ENCODE peak calls at places on chromosomes 2 and 18, in four cellular contexts. One of them, this sample, is unnamed.

GRCh38 chr2:204984421-204984925 is 439.2 kb downstream of the PARD3B start:
- DNase-seq in GM23338: peak
- DNase-seq in breast epithelium: no peak
- DNase-seq in ascending aorta: no peak
- DNase-seq in this sample: no peak

GRCh38 chr18:58657081-58657480 is 14.2 kb upstream of the MALT1 start:
- DNase-seq in ascending aorta: no peak
- DNase-seq in breast epithelium: no peak
- DNase-seq in GM23338: no peak
- DNase-seq in this sample: no peak

GRCh38 chr2:189874571-189875320 is 90.5 kb downstream of the PMS1 start:
- DNase-seq in GM23338: no peak
- DNase-seq in ascending aorta: no peak
- DNase-seq in breast epithelium: no peak
- DNase-seq in this sample: no peak

GRCh38 chr2:163613155-163613554 is 122.7 kb downstream of the FIGN start:
- DNase-seq in breast epithelium: no peak
- DNase-seq in ascending aorta: no peak
- DNase-seq in GM23338: no peak
- DNase-seq in this sample: no peak

GRCh38 chr18:77133051-77133919 is 702 bp upstream of the MBP start:
- DNase-seq in breast epithelium: no peak
- DNase-seq in ascending aorta: no peak
- DNase-seq in GM23338: peak
- DNase-seq in this sample: no peak

GRCh38 chr2:167581961-167582574 is 665.3 kb downstream of the STK39 start:
- DNase-seq in breast epithelium: no peak
- DNase-seq in ascending aorta: no peak
- DNase-seq in GM23338: no peak
- DNase-seq in this sample: no peak

GRCh38 chr2:161178756-161179155 is 18.5 kb downstream of the TANK start:
- DNase-seq in GM23338: peak
- DNase-seq in ascending aorta: no peak
- DNase-seq in breast epithelium: no peak
- DNase-seq in this sample: no peak

GRCh38 chr2:109144271-109144670 is 15.3 kb downstream of the SH3RF3 start:
- DNase-seq in breast epithelium: no peak
- DNase-seq in GM23338: no peak
- DNase-seq in ascending aorta: no peak
- DNase-seq in this sample: no peak

GRCh38 chr2:191895743-191896142 is 48.9 kb upstream of the CAVIN2 start:
- DNase-seq in ascending aorta: no peak
- DNase-seq in breast epithelium: no peak
- DNase-seq in GM23338: no peak
- DNase-seq in this sample: no peak

GRCh38 chr2:119223521-119224390 is at the start of gene STEAP3:
- DNase-seq in GM23338: peak
- DNase-seq in breast epithelium: no peak
- DNase-seq in ascending aorta: peak
- DNase-seq in this sample: peak

GRCh38 chr2:69777778-69778089 is 35.8 kb downstream of the ANXA4 start:
- DNase-seq in breast epithelium: no peak
- DNase-seq in ascending aorta: no peak
- DNase-seq in GM23338: peak
- DNase-seq in this sample: no peak

GRCh38 chr18:2984703-2985261 is 28.2 kb downstream of the LPIN2 start:
- DNase-seq in breast epithelium: no peak
- DNase-seq in GM23338: no peak
- DNase-seq in ascending aorta: no peak
- DNase-seq in this sample: no peak

GRCh38 chr2:107132141-107132540 is 246.2 kb upstream of the ST6GAL2 start:
- DNase-seq in breast epithelium: no peak
- DNase-seq in GM23338: no peak
- DNase-seq in ascending aorta: no peak
- DNase-seq in this sample: no peak

GRCh38 chr2:110104025-110104771 is 11.4 kb downstream of the MALL start:
- DNase-seq in ascending aorta: no peak
- DNase-seq in breast epithelium: no peak
- DNase-seq in GM23338: no peak
- DNase-seq in this sample: no peak

GRCh38 chr18:26228562-26229260 is 2.5 kb downstream of the TAF4B start:
- DNase-seq in ascending aorta: no peak
- DNase-seq in breast epithelium: no peak
- DNase-seq in GM23338: no peak
- DNase-seq in this sample: no peak

GRCh38 chr2:213199871-213200270 is 48.5 kb upstream of the IKZF2 start:
- DNase-seq in ascending aorta: no peak
- DNase-seq in breast epithelium: no peak
- DNase-seq in GM23338: no peak
- DNase-seq in this sample: no peak

GRCh38 chr2:189347540-189347939 is 93.7 kb upstream of the WDR75 start:
- DNase-seq in breast epithelium: no peak
- DNase-seq in GM23338: peak
- DNase-seq in ascending aorta: peak
- DNase-seq in this sample: no peak

GRCh38 chr2:212892193-212892592 is 259.2 kb downstream of the IKZF2 start:
- DNase-seq in ascending aorta: no peak
- DNase-seq in GM23338: peak
- DNase-seq in breast epithelium: no peak
- DNase-seq in this sample: no peak

GRCh38 chr2:164609790-164610189 is 11.5 kb downstream of the GRB14 start:
- DNase-seq in ascending aorta: no peak
- DNase-seq in breast epithelium: no peak
- DNase-seq in GM23338: no peak
- DNase-seq in this sample: no peak

GRCh38 chr2:111663471-111663951 is 220.5 kb downstream of the ANAPC1 start:
- DNase-seq in breast epithelium: no peak
- DNase-seq in ascending aorta: peak
- DNase-seq in GM23338: no peak
- DNase-seq in this sample: no peak

GRCh38 chr2:145811467-145812162 is 1291.7 kb upstream of the ZEB2 start:
- DNase-seq in breast epithelium: no peak
- DNase-seq in GM23338: no peak
- DNase-seq in ascending aorta: no peak
- DNase-seq in this sample: no peak

GRCh38 chr2:240130393-240131195 is 5.5 kb downstream of the COPS9 start:
- DNase-seq in ascending aorta: peak
- DNase-seq in breast epithelium: no peak
- DNase-seq in GM23338: no peak
- DNase-seq in this sample: no peak

GRCh38 chr2:191321861-191322662 is 76.9 kb downstream of the MYO1B start:
- DNase-seq in ascending aorta: no peak
- DNase-seq in GM23338: peak
- DNase-seq in breast epithelium: no peak
- DNase-seq in this sample: no peak

GRCh38 chr18:43744960-43745740 is 467.9 kb upstream of the SYT4 start:
- DNase-seq in ascending aorta: no peak
- DNase-seq in breast epithelium: no peak
- DNase-seq in GM23338: peak
- DNase-seq in this sample: no peak

GRCh38 chr2:59604143-59604542 is 949.3 kb downstream of the BCL11A start:
- DNase-seq in GM23338: no peak
- DNase-seq in ascending aorta: no peak
- DNase-seq in breast epithelium: no peak
- DNase-seq in this sample: no peak

GRCh38 chr2:86584164-86584913 is 21.1 kb upstream of the CHMP3 start:
- DNase-seq in GM23338: no peak
- DNase-seq in breast epithelium: no peak
- DNase-seq in ascending aorta: no peak
- DNase-seq in this sample: no peak

GRCh38 chr2:178392215-178392614 is 58.8 kb downstream of the PRKRA start:
- DNase-seq in ascending aorta: no peak
- DNase-seq in GM23338: no peak
- DNase-seq in breast epithelium: no peak
- DNase-seq in this sample: no peak

GRCh38 chr18:32775628-32776027 is 2.8 kb upstream of the KLHL14 start:
- DNase-seq in breast epithelium: no peak
- DNase-seq in GM23338: no peak
- DNase-seq in ascending aorta: no peak
- DNase-seq in this sample: no peak

GRCh38 chr2:134120160-134120717 is 133.6 kb upstream of the MGAT5 start:
- DNase-seq in breast epithelium: no peak
- DNase-seq in ascending aorta: peak
- DNase-seq in GM23338: peak
- DNase-seq in this sample: peak

GRCh38 chr18:37322497-37323035 is 243.0 kb downstream of the CELF4 start:
- DNase-seq in GM23338: peak
- DNase-seq in ascending aorta: no peak
- DNase-seq in breast epithelium: no peak
- DNase-seq in this sample: peak

GRCh38 chr2:23664069-23664788 is 262.7 kb downstream of the ATAD2B start:
- DNase-seq in ascending aorta: no peak
- DNase-seq in GM23338: no peak
- DNase-seq in breast epithelium: no peak
- DNase-seq in this sample: no peak

GRCh38 chr2:240820014-240820606 is at the start of gene KIF1A:
- DNase-seq in breast epithelium: no peak
- DNase-seq in GM23338: peak
- DNase-seq in ascending aorta: peak
- DNase-seq in this sample: peak

GRCh38 chr18:9694952-9695495 is 13.1 kb upstream of the RAB31 start:
- DNase-seq in breast epithelium: no peak
- DNase-seq in ascending aorta: peak
- DNase-seq in GM23338: no peak
- DNase-seq in this sample: no peak

GRCh38 chr2:68741238-68741637 is 6.6 kb downstream of the ARHGAP25 start:
- DNase-seq in breast epithelium: no peak
- DNase-seq in GM23338: no peak
- DNase-seq in ascending aorta: no peak
- DNase-seq in this sample: no peak

GRCh38 chr18:6666286-6666685 is 63.2 kb upstream of the ARHGAP28 start:
- DNase-seq in GM23338: no peak
- DNase-seq in breast epithelium: no peak
- DNase-seq in ascending aorta: no peak
- DNase-seq in this sample: no peak

GRCh38 chr2:122804494-122804893 is 1049.0 kb downstream of the TSN start:
- DNase-seq in GM23338: no peak
- DNase-seq in ascending aorta: no peak
- DNase-seq in breast epithelium: no peak
- DNase-seq in this sample: no peak

GRCh38 chr18:6759579-6759978 is 30.1 kb downstream of the ARHGAP28 start:
- DNase-seq in ascending aorta: no peak
- DNase-seq in breast epithelium: no peak
- DNase-seq in GM23338: no peak
- DNase-seq in this sample: no peak

GRCh38 chr2:119549236-119549635 is 5.0 kb downstream of the CFAP221 start:
- DNase-seq in ascending aorta: no peak
- DNase-seq in GM23338: no peak
- DNase-seq in breast epithelium: no peak
- DNase-seq in this sample: no peak

GRCh38 chr2:66447676-66448075 is 12.8 kb downstream of the MEIS1 start:
- DNase-seq in GM23338: no peak
- DNase-seq in breast epithelium: no peak
- DNase-seq in ascending aorta: no peak
- DNase-seq in this sample: no peak

GRCh38 chr18:61582205-61582710 is 249.0 kb downstream of the CDH20 start:
- DNase-seq in ascending aorta: peak
- DNase-seq in GM23338: no peak
- DNase-seq in breast epithelium: no peak
- DNase-seq in this sample: no peak
- TF ChIP-seq CTCF in ascending aorta: no peak
- TF ChIP-seq CTCF in GM23338: no peak
- TF ChIP-seq CTCF in breast epithelium: no peak
- TF ChIP-seq CTCF in this sample: no peak

DNA sequence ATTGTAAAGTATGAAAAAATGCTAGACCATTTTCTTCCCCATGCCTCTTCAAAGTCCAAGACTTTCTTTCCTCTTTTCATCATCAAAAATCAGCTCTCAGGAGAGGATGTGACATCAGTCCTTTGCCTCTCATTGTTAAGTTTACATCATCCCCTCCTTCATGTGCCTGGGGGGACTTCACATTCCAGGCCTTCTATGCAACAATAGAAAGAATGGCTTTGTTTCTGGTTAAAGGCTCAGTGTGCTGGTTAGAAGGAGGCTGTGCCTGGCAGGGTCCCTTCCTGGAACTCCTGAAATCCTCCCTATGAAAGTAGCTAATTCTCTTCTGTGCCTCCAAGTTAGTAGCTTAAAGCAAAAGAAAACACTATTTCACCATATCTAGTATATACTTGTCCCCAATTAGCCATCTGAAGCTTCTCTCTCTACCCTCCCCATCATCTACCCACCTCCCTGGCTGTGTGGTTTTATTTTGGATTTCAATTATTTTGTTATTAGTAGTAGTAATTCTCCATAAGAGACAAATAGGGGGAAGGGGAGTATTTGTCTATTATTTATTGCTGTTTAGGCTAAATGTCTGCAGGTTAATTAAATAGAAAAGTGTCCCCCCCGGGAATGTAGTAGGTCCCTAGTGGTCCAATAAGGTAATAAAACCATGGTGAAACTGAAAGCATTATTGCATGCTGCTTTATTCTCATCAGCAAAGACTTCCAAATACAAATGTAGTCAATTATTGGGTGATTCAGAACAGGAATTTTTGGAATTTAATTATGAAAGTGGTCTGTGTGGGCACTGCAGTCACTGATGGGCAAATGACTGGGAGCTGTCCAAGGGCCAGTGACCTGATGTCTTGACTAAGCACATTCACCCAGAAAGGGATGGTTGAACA is 69.0 kb downstream of the CPO start:
- DNase-seq in breast epithelium: no peak
- DNase-seq in GM23338: peak
- DNase-seq in ascending aorta: no peak
- DNase-seq in this sample: no peak
- TF ChIP-seq CTCF in breast epithelium: peak
- TF ChIP-seq CTCF in GM23338: no peak
- TF ChIP-seq CTCF in ascending aorta: no peak
- TF ChIP-seq CTCF in this sample: peak

GRCh38 chr2:55585451-55586079 is 31.9 kb downstream of the PPP4R3B start:
- DNase-seq in ascending aorta: no peak
- DNase-seq in breast epithelium: no peak
- DNase-seq in GM23338: no peak
- DNase-seq in this sample: no peak

GRCh38 chr2:55581875-55582547 is 35.4 kb downstream of the PPP4R3B start:
- DNase-seq in ascending aorta: no peak
- DNase-seq in breast epithelium: no peak
- DNase-seq in GM23338: no peak
- DNase-seq in this sample: no peak

GRCh38 chr2:55581435-55581834 is 36.0 kb downstream of the PPP4R3B start:
- DNase-seq in breast epithelium: no peak
- DNase-seq in ascending aorta: no peak
- DNase-seq in GM23338: peak
- DNase-seq in this sample: no peak
- TF ChIP-seq CTCF in breast epithelium: no peak
- TF ChIP-seq CTCF in ascending aorta: no peak
- TF ChIP-seq CTCF in GM23338: peak
- TF ChIP-seq CTCF in this sample: peak

DNA sequence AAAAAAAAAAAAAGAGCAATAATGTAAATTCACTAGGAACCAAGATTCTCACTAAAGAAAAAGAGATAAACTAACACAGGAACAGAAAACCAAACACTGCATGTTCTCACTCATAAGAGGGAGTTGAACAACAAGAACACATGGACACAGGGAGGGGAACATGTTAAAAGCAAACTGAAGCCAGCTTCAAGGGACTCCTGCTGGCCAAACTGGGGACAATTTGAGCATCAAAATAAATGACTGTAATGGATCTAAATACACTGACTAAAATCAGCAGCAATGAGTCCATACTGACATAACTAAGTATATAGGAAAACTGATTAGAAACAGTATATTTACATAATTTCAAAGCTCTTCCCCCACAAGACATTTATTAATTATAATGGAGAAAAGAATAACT is 73.0 kb downstream of the FARSB start:
- DNase-seq in breast epithelium: no peak
- DNase-seq in GM23338: peak
- DNase-seq in ascending aorta: no peak
- DNase-seq in this sample: no peak
- TF ChIP-seq CTCF in breast epithelium: no peak
- TF ChIP-seq CTCF in GM23338: peak
- TF ChIP-seq CTCF in ascending aorta: no peak
- TF ChIP-seq CTCF in this sample: peak

This sample was measured in neural crest cell.